ENCODE peak calls at places on chromosomes 2 and 18, in eight cellular contexts. V, L, F, I, A, R, P and E are unnamed samples.

GRCh38 chr18:26468931-26469340 is 79.4 kb downstream of the KCTD1 start:
- DNase-seq in R (peak; percentile 81), L (no peak), I (peak; percentile 55), A (no peak), P (no peak), F (no peak), V (no peak), E (no peak)

GRCh38 chr2:240401781-240402551 is 33.5 kb upstream of the GPC1 start:
- DNase-seq in L (no peak), V (no peak), F (no peak), A (no peak), I (no peak), P (no peak), R (no peak), E (no peak)

GRCh38 chr2:44671896-44672295 is 269.6 kb upstream of the SIX3 start:
- DNase-seq in F (no peak), R (no peak), A (no peak), I (no peak), P (no peak), L (no peak), V (no peak), E (no peak)

GRCh38 chr2:222733846-222734689 is 62.6 kb downstream of the MOGAT1 start:
- DNase-seq in I (peak; percentile 61), V (no peak), R (no peak), L (peak; percentile 81), A (no peak), P (no peak), F (no peak), E (peak; percentile 33)

GRCh38 chr2:67846341-67847070 is 216.3 kb downstream of the C1D start:
- DNase-seq in F (no peak), R (peak; percentile 77), A (peak; percentile 95), V (peak; percentile 83), L (peak; percentile 97), P (peak; percentile 15), I (peak; percentile 88), E (peak; percentile 79)

GRCh38 chr18:12946549-12947354 is 1.1 kb upstream of the SEH1L start:
- DNase-seq in L (peak; percentile 99), F (no peak), I (peak; percentile 37), R (peak; percentile 46), P (no peak), V (peak; percentile 80), A (peak; percentile 83), E (peak; percentile 84)

GRCh38 chr2:180573951-180574350 is 406.5 kb upstream of the UBE2E3 start:
- DNase-seq in R (no peak), F (no peak), I (peak; percentile 30), A (no peak), P (no peak), L (peak; percentile 13), V (no peak), E (peak; percentile 55)

GRCh38 chr2:64646007-64646880 is 7.5 kb downstream of the SERTAD2 start:
- DNase-seq in A (peak; percentile 72), P (peak; percentile 85), I (peak; percentile 91), R (peak; percentile 88), L (peak; percentile 85), V (no peak), F (peak; percentile 91), E (peak; percentile 64)

GRCh38 chr18:27778441-27778840 is 398.5 kb downstream of the CDH2 start:
- DNase-seq in I (no peak), R (no peak), V (no peak), L (peak; percentile 37), P (no peak), A (peak; percentile 11), F (no peak), E (no peak)

GRCh38 chr2:100956081-100956480 is 46.0 kb upstream of the RPL31 start:
- DNase-seq in I (no peak), R (no peak), V (no peak), P (no peak), A (no peak), L (no peak), F (no peak), E (no peak)

GRCh38 chr2:237968048-237968862 is 1.4 kb downstream of the UBE2F start:
- DNase-seq in F (no peak), A (peak; percentile 79), P (peak; percentile 11), R (peak; percentile 85), I (no peak), V (peak; percentile 66), L (peak; percentile 89), E (peak; percentile 78)

GRCh38 chr2:10094271-10094814 is 14.1 kb upstream of the CYS1 start:
- DNase-seq in R (no peak), L (no peak), A (no peak), F (no peak), V (no peak), P (no peak), I (no peak), E (no peak)

GRCh38 chr2:11122380-11122779 is 32.9 kb upstream of the SLC66A3 start:
- DNase-seq in I (no peak), V (no peak), L (no peak), P (no peak), F (no peak), A (no peak), R (no peak), E (no peak)

GRCh38 chr2:107669335-107669734 is 157.4 kb upstream of the RGPD4 start:
- DNase-seq in A (peak; percentile 27), V (no peak), R (no peak), L (peak; percentile 3), F (no peak), I (no peak), P (no peak), E (peak; percentile 57)

GRCh38 chr2:225112362-225113111 is 70.3 kb upstream of the DOCK10 start:
- DNase-seq in V (no peak), F (no peak), I (no peak), A (no peak), P (no peak), L (no peak), R (no peak), E (no peak)

GRCh38 chr2:26179446-26179907 is 6.6 kb downstream of the GAREM2 start:
- DNase-seq in A (no peak), I (no peak), F (no peak), V (no peak), L (no peak), P (no peak), R (no peak), E (no peak)

GRCh38 chr2:204950695-204951094 is 405.4 kb downstream of the PARD3B start:
- DNase-seq in R (no peak), V (no peak), I (no peak), F (no peak), A (no peak), L (no peak), P (no peak), E (peak; percentile 72)

GRCh38 chr2:32623311-32623706 is 4.5 kb upstream of the TTC27 start:
- DNase-seq in F (no peak), L (no peak), P (no peak), I (no peak), V (no peak), A (no peak), R (no peak), E (no peak)

GRCh38 chr2:1605659-1606400 is 138.5 kb downstream of the PXDN start:
- DNase-seq in R (no peak), V (no peak), L (peak; percentile 32), I (no peak), F (no peak), A (peak; percentile 46), P (no peak), E (peak; percentile 72)

GRCh38 chr18:9615973-9616559 is 1.7 kb upstream of the PPP4R1 start:
- DNase-seq in L (peak; percentile 10), A (peak; percentile 60), P (no peak), V (no peak), F (no peak), R (no peak), I (no peak), E (peak; percentile 56)

GRCh38 chr2:146413086-146413610 is 1431.7 kb upstream of the ACVR2A start:
- DNase-seq in P (no peak), V (no peak), A (no peak), I (no peak), R (no peak), L (no peak), F (no peak), E (no peak)

GRCh38 chr2:239668042-239668441 is 267.2 kb upstream of the HDAC4 start:
- DNase-seq in A (no peak), L (no peak), P (no peak), R (no peak), F (no peak), V (no peak), I (no peak), E (no peak)

GRCh38 chr2:233379441-233379840 is 25.1 kb downstream of the DGKD start:
- DNase-seq in A (no peak), P (no peak), V (no peak), I (no peak), F (no peak), R (no peak), L (no peak), E (no peak)

GRCh38 chr18:34773378-34773777 is 63.3 kb downstream of the DTNA start:
- DNase-seq in I (no peak), P (no peak), F (no peak), R (no peak), A (peak; percentile 64), L (no peak), V (no peak), E (peak; percentile 53)

GRCh38 chr18:25229080-25229479 is 122.9 kb downstream of the ZNF521 start:
- DNase-seq in L (peak; percentile 70), F (no peak), R (no peak), I (no peak), A (peak; percentile 81), V (peak; percentile 74), P (no peak), E (peak; percentile 60)

GRCh38 chr2:233832869-233833812 is 21.2 kb downstream of the HJURP start:
- DNase-seq in V (no peak), I (peak; percentile 69), P (no peak), F (no peak), R (peak; percentile 65), L (peak; percentile 82), A (peak; percentile 71), E (peak; percentile 40)

GRCh38 chr2:181715033-181715630 is 34.8 kb upstream of the NEUROD1 start:
- DNase-seq in L (peak; percentile 87), V (peak; percentile 75), R (peak; percentile 88), P (peak; percentile 63), F (peak; percentile 55), A (peak; percentile 83), I (peak; percentile 77), E (peak; percentile 74)

GRCh38 chr2:85164145-85164559 is 31.0 kb downstream of the TCF7L1 start:
- DNase-seq in P (no peak), I (no peak), F (no peak), A (no peak), L (no peak), R (no peak), V (no peak), E (no peak)

GRCh38 chr18:36947820-36948348 is 119.0 kb downstream of the KIAA1328 start:
- DNase-seq in I (peak; percentile 39), V (no peak), L (no peak), P (no peak), F (no peak), A (no peak), R (no peak), E (no peak)

GRCh38 chr18:67456691-67457090 is 59.8 kb downstream of the DSEL start:
- DNase-seq in L (peak; percentile 50), R (peak; percentile 18), I (no peak), A (peak; percentile 6), F (no peak), P (no peak), V (no peak), E (peak; percentile 20)

GRCh38 chr2:42566837-42567251 is 1.6 kb upstream of the MTA3 start:
- DNase-seq in P (no peak), V (no peak), R (peak; percentile 69), A (no peak), F (no peak), L (no peak), I (no peak), E (peak; percentile 65)

GRCh38 chr18:22503803-22504202 is 86.1 kb upstream of the CTAGE1 start:
- DNase-seq in I (no peak), A (peak; percentile 95), P (no peak), R (no peak), F (no peak), V (peak; percentile 55), L (peak; percentile 93), E (no peak)

GRCh38 chr2:138037090-138037489 is 72.8 kb downstream of the HNMT start:
- DNase-seq in P (no peak), I (no peak), F (no peak), V (no peak), L (no peak), R (no peak), A (no peak), E (no peak)

GRCh38 chr18:13617826-13618515 is 108.4 kb downstream of the FAM210A start:
- DNase-seq in R (peak; percentile 65), L (no peak), V (no peak), F (no peak), I (no peak), P (no peak), A (no peak), E (no peak)